ENCODE peak calls at places on chromosomes 13 and 19, in four cellular contexts. J is WTC11, V is HCT116, Z is mammary epithelial cell. N is an unnamed sample.

GRCh38 chr13:29361716-29362115 is 233.8 kb downstream of the SLC7A1 start:
- DNase-seq in J (no peak), V (no peak), Z (no peak), N (no peak)

GRCh38 chr19:55647732-55648656 is at the start of gene CCDC106:
- DNase-seq in J (peak; percentile 85), V (no peak), Z (peak; percentile 27), N (peak; percentile 49)

GRCh38 chr19:1455336-1456120 is 5.6 kb downstream of the APC2 start:
- DNase-seq in J (peak; percentile 99), V (peak; percentile 97), Z (peak; percentile 61), N (peak; percentile 82)

GRCh38 chr19:55447421-55448174 is 4.5 kb upstream of the SHISA7 start:
- DNase-seq in J (no peak), V (no peak), Z (peak; percentile 77), N (peak; percentile 38)

GRCh38 chr19:6925801-6926751 is 38.7 kb downstream of the ADGRE1 start:
- DNase-seq in J (no peak), V (no peak), Z (peak; percentile 6), N (peak; percentile 4)

GRCh38 chr13:73754727-73755292 is 379.4 kb downstream of the KLF12 start:
- DNase-seq in J (no peak), V (peak; percentile 40), Z (peak; percentile 50), N (peak; percentile 12)

GRCh38 chr13:24135674-24136300 is 24.7 kb upstream of the SPATA13 start:
- DNase-seq in J (no peak), V (no peak), Z (no peak), N (no peak)

GRCh38 chr19:55115446-55116065 is 1.9 kb downstream of the PPP1R12C start:
- DNase-seq in J (no peak), V (no peak), Z (no peak), N (no peak)

GRCh38 chr19:44890366-44891015 is 563 bp upstream of the TOMM40 start:
- DNase-seq in J (peak; percentile 100), V (peak; percentile 100), Z (peak; percentile 100), N (peak; percentile 100)

GRCh38 chr13:68522184-68522583 is 1292.0 kb upstream of the PCDH9 start:
- DNase-seq in J (no peak), V (no peak), Z (no peak), N (no peak)

GRCh38 chr19:58568731-58569130 is 4.4 kb downstream of the MZF1 start:
- DNase-seq in J (no peak), V (no peak), Z (no peak), N (no peak)

GRCh38 chr19:40954573-40954972 is 36.5 kb upstream of the CYP2B6 start:
- DNase-seq in J (no peak), V (peak; percentile 7), Z (no peak), N (no peak)

GRCh38 chr13:63840551-63841421 is 2425.1 kb upstream of the PCDH20 start:
- DNase-seq in J (no peak), V (no peak), Z (no peak), N (no peak)

GRCh38 chr19:58181902-58182576 is 822 bp upstream of the ZNF274 start:
- DNase-seq in J (peak; percentile 79), V (no peak), Z (peak; percentile 30), N (peak; percentile 87)

GRCh38 chr13:67438465-67438864 is 208.3 kb upstream of the PCDH9 start:
- DNase-seq in J (no peak), V (no peak), Z (no peak), N (no peak)

GRCh38 chr13:81872581-81872980 is 1531.7 kb upstream of the SPRY2 start:
- DNase-seq in J (no peak), V (peak; percentile 12), Z (no peak), N (no peak)

GRCh38 chr19:47377801-47378200 is 28.7 kb downstream of the DHX34 start:
- DNase-seq in J (no peak), V (no peak), Z (no peak), N (no peak)

GRCh38 chr19:21328402-21328801 is 808 bp downstream of the ZNF708 start:
- DNase-seq in J (no peak), V (no peak), Z (no peak), N (peak; percentile 7)

GRCh38 chr19:2320057-2320456 is 8.3 kb downstream of the LSM7 start:
- DNase-seq in J (no peak), V (no peak), Z (peak; percentile 45), N (no peak)

DNA sequence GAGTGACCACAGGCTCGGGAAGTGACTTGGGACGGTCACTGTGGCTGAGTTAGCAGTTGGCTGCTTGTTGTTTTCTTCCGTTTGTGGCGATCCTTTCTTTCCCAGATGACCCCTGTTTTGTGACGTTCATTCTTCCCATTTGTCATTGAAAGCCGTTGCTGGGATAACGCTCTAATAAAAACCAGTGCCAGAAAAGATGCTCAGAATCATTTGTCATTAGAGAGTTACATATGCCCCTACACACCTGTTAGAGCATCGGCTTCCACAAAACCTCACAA is 39.3 kb upstream of the MCF2L start:
- DNase-seq in J (no peak), V (no peak), Z (no peak), N (no peak)
- TF ChIP-seq CTCF in J (no peak), V (no peak), Z (no peak), N (no peak)

DNA sequence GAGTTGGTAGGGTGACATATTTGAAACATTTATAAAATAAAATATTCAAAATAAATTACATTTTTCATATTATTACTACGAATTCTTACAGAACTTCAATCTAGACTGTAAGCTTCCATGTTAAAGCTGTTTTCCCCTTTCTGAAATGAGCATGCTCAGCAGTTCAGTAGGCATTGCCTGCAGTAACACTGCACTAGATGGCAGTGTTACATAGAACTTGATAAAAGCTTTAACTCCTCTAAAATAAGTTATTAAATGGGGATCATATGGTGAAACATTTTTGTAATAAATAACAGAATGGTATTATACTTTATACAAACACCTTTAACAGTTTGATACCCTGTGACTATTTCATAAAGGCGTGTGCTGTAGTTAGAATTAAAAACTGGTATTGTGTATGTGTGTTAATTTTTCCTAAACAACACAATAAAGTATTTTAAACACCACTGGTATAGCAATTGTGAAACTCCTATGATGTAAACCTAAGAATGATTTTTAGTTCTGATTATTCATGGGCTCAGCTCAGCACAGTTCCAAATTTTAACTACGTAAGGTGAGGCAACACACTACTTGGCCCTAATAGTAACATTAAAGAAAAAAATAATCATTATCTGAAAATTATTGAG is 11.6 kb upstream of the GPR18 start:
- DNase-seq in J (no peak), V (peak; percentile 38), Z (peak; percentile 35), N (peak; percentile 38)
- TF ChIP-seq CTCF in J (no peak), V (peak; percentile 97), Z (peak; percentile 64), N (peak; percentile 85)

DNA sequence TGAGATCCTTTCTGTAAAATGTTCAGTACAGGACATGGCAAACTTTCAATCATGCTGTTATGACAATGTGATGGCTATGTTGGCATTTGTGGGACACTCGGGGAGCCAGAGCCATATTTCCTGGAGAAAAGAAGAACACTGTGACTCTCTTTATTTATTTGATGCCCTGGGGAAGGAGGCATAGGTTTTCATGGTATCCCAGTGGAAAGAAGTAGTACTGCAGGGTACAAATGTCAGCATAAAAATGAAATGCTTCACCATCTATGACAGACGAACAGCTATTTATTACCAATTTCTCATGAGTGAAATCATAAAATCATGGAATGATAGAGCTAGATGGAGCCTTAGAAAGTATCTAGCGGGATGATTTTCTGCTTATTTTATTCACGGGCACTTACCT is 217.1 kb downstream of the COL4A1 start:
- DNase-seq in J (no peak), V (no peak), Z (no peak), N (no peak)
- TF ChIP-seq CTCF in J (peak; percentile 17), V (no peak), Z (peak; percentile 43), N (no peak)

GRCh38 chr13:47004022-47004421 is 107.2 kb upstream of the HTR2A start:
- DNase-seq in J (no peak), V (no peak), Z (no peak), N (no peak)
- TF ChIP-seq CTCF in J (no peak), V (no peak), Z (peak; percentile 8), N (no peak)

GRCh38 chr19:35978832-35979365 is 16.1 kb upstream of the SDHAF1 start:
- DNase-seq in J (no peak), V (no peak), Z (no peak), N (no peak)

GRCh38 chr19:35975608-35976214 is 19.3 kb upstream of the SDHAF1 start:
- DNase-seq in J (peak; percentile 49), V (no peak), Z (no peak), N (peak; percentile 34)

GRCh38 chr19:35978271-35978670 is 16.7 kb upstream of the SDHAF1 start:
- DNase-seq in J (no peak), V (no peak), Z (no peak), N (no peak)

GRCh38 chr19:35973487-35973886 is 21.5 kb upstream of the SDHAF1 start:
- DNase-seq in J (no peak), V (no peak), Z (no peak), N (no peak)

GRCh38 chr19:35977446-35978222 is 17.4 kb upstream of the SDHAF1 start:
- DNase-seq in J (peak; percentile 86), V (peak; percentile 45), Z (no peak), N (peak; percentile 71)
- TF ChIP-seq CTCF in J (peak; percentile 35), V (peak; percentile 70), Z (no peak), N (peak; percentile 60)